ENCODE peak calls at places on chromosomes 5 and 9, in nine cellular contexts. Q is HepG2, K is H1, R is hepatocyte, V is IMR-90, S is K562, U is GM23248, T is mesenchymal stem cell, H is mammary epithelial cell. E is an unnamed sample.
A peak's percentile ranks its signal among the peaks of the same experiment; 100 is the strongest.

GRCh38 chr9:88537743-88538055 is 2.7 kb downstream of the NXNL2 start:
- DNase-seq in Q (no peak), K (no peak), R (peak; percentile 84), V (peak; percentile 87), S (no peak), U (peak; percentile 94), T (peak; percentile 96), H (peak; percentile 69), E (peak; percentile 96)

GRCh38 chr5:1778138-1779020 is 21.3 kb downstream of the MRPL36 start:
- DNase-seq in Q (no peak), K (no peak), R (no peak), V (no peak), S (no peak), U (no peak), T (no peak), H (no peak), E (peak; percentile 78)

GRCh38 chr9:92059669-92060068 is 55.5 kb downstream of the SPTLC1 start:
- DNase-seq in Q (no peak), K (no peak), R (peak; percentile 34), V (no peak), S (no peak), U (no peak), T (no peak), H (no peak), E (no peak)

GRCh38 chr5:42759456-42759855 is 2.8 kb downstream of the CCDC152 start:
- DNase-seq in Q (no peak), K (no peak), R (no peak), V (no peak), S (no peak), U (no peak), T (no peak), H (peak; percentile 67), E (no peak)

GRCh38 chr5:151139015-151139414 is 18.6 kb downstream of the ANXA6 start:
- DNase-seq in Q (no peak), K (no peak), R (no peak), V (no peak), S (no peak), U (no peak), T (no peak), H (no peak), E (no peak)

GRCh38 chr9:21576331-21577189 is 94.4 kb upstream of the IFNE start:
- DNase-seq in Q (peak; percentile 12), K (no peak), R (peak; percentile 38), V (peak; percentile 87), S (no peak), U (peak; percentile 95), T (peak; percentile 88), H (peak; percentile 90), E (peak; percentile 78)

GRCh38 chr5:9212605-9213004 is 333.3 kb downstream of the SEMA5A start:
- DNase-seq in Q (no peak), K (no peak), R (no peak), V (peak; percentile 52), S (no peak), U (peak; percentile 55), T (no peak), H (peak; percentile 17), E (peak; percentile 53)

GRCh38 chr9:113520109-113520642 is 56.6 kb downstream of the RGS3 start:
- DNase-seq in Q (no peak), K (no peak), R (peak; percentile 52), V (peak; percentile 20), S (no peak), U (peak; percentile 27), T (peak; percentile 44), H (peak; percentile 70), E (no peak)

GRCh38 chr5:75365740-75366139 is 28.7 kb downstream of the HMGCR start:
- DNase-seq in Q (no peak), K (no peak), R (no peak), V (peak; percentile 13), S (peak; percentile 8), U (no peak), T (peak; percentile 15), H (no peak), E (no peak)

GRCh38 chr5:127072861-127073846 is at the start of gene C5orf63:
- DNase-seq in Q (peak; percentile 61), K (no peak), R (no peak), V (peak; percentile 10), S (peak; percentile 77), U (peak; percentile 61), T (no peak), H (peak; percentile 28), E (peak; percentile 59)

GRCh38 chr5:491119-491855 is 33.0 kb downstream of the SLC9A3 start:
- DNase-seq in Q (no peak), K (no peak), R (no peak), V (no peak), S (no peak), U (no peak), T (no peak), H (no peak), E (no peak)

GRCh38 chr5:124626053-124626452 is 120.4 kb downstream of the ZNF608 start:
- DNase-seq in Q (no peak), K (no peak), R (no peak), V (no peak), S (no peak), U (no peak), T (no peak), H (no peak), E (no peak)

GRCh38 chr5:148376198-148376597 is 7.6 kb upstream of the FBXO38 start:
- DNase-seq in Q (no peak), K (no peak), R (no peak), V (no peak), S (no peak), U (no peak), T (no peak), H (no peak), E (no peak)

GRCh38 chr9:99030082-99030481 is 74.8 kb upstream of the TGFBR1 start:
- DNase-seq in Q (no peak), K (no peak), R (peak; percentile 30), V (peak; percentile 99), S (no peak), U (peak; percentile 93), T (peak; percentile 92), H (peak; percentile 53), E (peak; percentile 92)

GRCh38 chr9:97853056-97853843 is at the start of gene FOXE1:
- DNase-seq in Q (no peak), K (no peak), R (no peak), V (no peak), S (no peak), U (no peak), T (no peak), H (peak; percentile 35), E (peak; percentile 64)

GRCh38 chr9:124024107-124024506 is 12.5 kb downstream of the LHX2 start:
- DNase-seq in Q (no peak), K (no peak), R (no peak), V (no peak), S (no peak), U (no peak), T (no peak), H (no peak), E (no peak)

GRCh38 chr5:9847631-9848030 is 217.5 kb upstream of the TAS2R1 start:
- DNase-seq in Q (no peak), K (no peak), R (no peak), V (no peak), S (no peak), U (no peak), T (no peak), H (no peak), E (no peak)

GRCh38 chr5:179696605-179697004 is 2.2 kb upstream of the CANX start:
- DNase-seq in Q (no peak), K (no peak), R (peak; percentile 12), V (no peak), S (no peak), U (no peak), T (peak; percentile 44), H (no peak), E (no peak)

GRCh38 chr9:123033352-123033751 is at the start of gene GPR21:
- DNase-seq in Q (no peak), K (no peak), R (peak; percentile 10), V (no peak), S (no peak), U (no peak), T (no peak), H (no peak), E (no peak)

GRCh38 chr9:134994926-134995791 is 77.4 kb upstream of the FCN1 start:
- DNase-seq in Q (no peak), K (no peak), R (no peak), V (no peak), S (no peak), U (peak; percentile 7), T (no peak), H (no peak), E (peak; percentile 68)
- H3K4me2 ChIP-seq in Q (no peak overlapping the region), K (no peak overlapping the region), R (no peak overlapping the region), V (no peak overlapping the region), S (no peak overlapping the region), U (no peak overlapping the region), T (no peak overlapping the region), H (no peak overlapping the region), E (no peak overlapping the region)

GRCh38 chr9:129761901-129762359 is 9.1 kb upstream of the PTGES start:
- DNase-seq in Q (no peak), K (no peak), R (no peak), V (peak; percentile 83), S (no peak), U (peak; percentile 88), T (peak; percentile 94), H (no peak), E (peak; percentile 91)

GRCh38 chr9:129759329-129759728 is 6.5 kb upstream of the PTGES start:
- DNase-seq in Q (no peak), K (no peak), R (no peak), V (no peak), S (no peak), U (no peak), T (no peak), H (no peak), E (peak; percentile 55)

GRCh38 chr9:129763235-129763917 is 10.5 kb upstream of the PTGES start:
- DNase-seq in Q (no peak), K (no peak), R (no peak), V (peak; percentile 80), S (no peak), U (peak; percentile 67), T (peak; percentile 91), H (no peak), E (peak; percentile 56)

GRCh38 chr9:129759804-129760502 is 7.1 kb upstream of the PTGES start:
- DNase-seq in Q (no peak), K (no peak), R (no peak), V (no peak), S (peak; percentile 43), U (no peak), T (no peak), H (no peak), E (peak; percentile 45)

GRCh38 chr9:129761293-129761900 is 8.6 kb upstream of the PTGES start:
- DNase-seq in Q (no peak), K (no peak), R (no peak), V (peak; percentile 92), S (no peak), U (peak; percentile 74), T (peak; percentile 99), H (no peak), E (peak; percentile 81)
- H2AFZ ChIP-seq in Q (no peak overlapping the region), K (peak overlapping the region; percentile 43), R (peak overlapping the region; percentile 23), V (peak overlapping the region; percentile 77), S (no peak overlapping the region), U (peak overlapping the region; percentile 49), T (peak overlapping the region; percentile 19), H (no peak overlapping the region), E (peak overlapping the region; percentile 45)

GRCh38 chr5:102911973-102912372 is 156.9 kb downstream of the PAM start:
- DNase-seq in Q (no peak), K (no peak), R (no peak), V (peak; percentile 79), S (no peak), U (peak; percentile 76), T (peak; percentile 39), H (peak; percentile 34), E (no peak)
- H3K4me2 ChIP-seq in Q (no peak overlapping the region), K (no peak overlapping the region), R (no peak overlapping the region), V (peak overlapping the region; percentile 44), S (no peak overlapping the region), U (peak overlapping the region; percentile 49), T (no peak overlapping the region), H (peak overlapping the region; percentile 49), E (peak overlapping the region; percentile 44)

GRCh38 chr5:40499514-40500273 is 180.0 kb upstream of the PTGER4 start:
- DNase-seq in Q (no peak), K (no peak), R (no peak), V (no peak), S (no peak), U (no peak), T (no peak), H (no peak), E (no peak)
- H2AFZ ChIP-seq in Q (no peak overlapping the region), K (no peak overlapping the region), R (no peak overlapping the region), V (no peak overlapping the region), S (no peak overlapping the region), U (no peak overlapping the region), T (no peak overlapping the region), H (no peak overlapping the region), E (peak overlapping the region; percentile 65)